ENCODE peak calls at places on chromosomes 1 and 21, in six cellular contexts. One of them, this sample, is unnamed.
A peak's percentile ranks its signal among the peaks of the same experiment; 100 is the strongest.

GRCh38 chr1:145872421-145872891 is 13.2 kb downstream of the ANKRD35 start:
- DNase-seq in lung microvascular endothelial cell: no peak
- DNase-seq in T-helper 9 cell: no peak
- DNase-seq in Calu3: no peak
- DNase-seq in COR-L47: no peak
- DNase-seq in PC-9: no peak
- DNase-seq in this sample: no peak

GRCh38 chr1:243642936-243643335 is 207.1 kb downstream of the AKT3 start:
- DNase-seq in COR-L47: no peak
- DNase-seq in T-helper 9 cell: no peak
- DNase-seq in lung microvascular endothelial cell: peak; percentile 24
- DNase-seq in Calu3: no peak
- DNase-seq in PC-9: no peak
- DNase-seq in this sample: no peak

GRCh38 chr1:111052246-111052645 is 87.6 kb downstream of the DRAM2 start:
- DNase-seq in PC-9: peak; percentile 48
- DNase-seq in COR-L47: no peak
- DNase-seq in Calu3: no peak
- DNase-seq in lung microvascular endothelial cell: no peak
- DNase-seq in T-helper 9 cell: no peak
- DNase-seq in this sample: no peak

GRCh38 chr1:225525377-225525776 is 97.5 kb upstream of the LBR start:
- DNase-seq in lung microvascular endothelial cell: no peak
- DNase-seq in T-helper 9 cell: no peak
- DNase-seq in COR-L47: no peak
- DNase-seq in Calu3: no peak
- DNase-seq in PC-9: no peak
- DNase-seq in this sample: no peak

GRCh38 chr1:110677526-110677925 is 2.8 kb upstream of the KCNA3 start:
- DNase-seq in T-helper 9 cell: no peak
- DNase-seq in PC-9: no peak
- DNase-seq in COR-L47: no peak
- DNase-seq in lung microvascular endothelial cell: no peak
- DNase-seq in Calu3: no peak
- DNase-seq in this sample: no peak

GRCh38 chr21:42474043-42474831 is 21.8 kb downstream of the RSPH1 start:
- DNase-seq in Calu3: peak; percentile 76
- DNase-seq in lung microvascular endothelial cell: peak; percentile 22
- DNase-seq in COR-L47: peak; percentile 14
- DNase-seq in PC-9: peak; percentile 95
- DNase-seq in T-helper 9 cell: no peak
- DNase-seq in this sample: no peak

GRCh38 chr1:59116920-59117542 is 179.9 kb upstream of the FGGY start:
- DNase-seq in lung microvascular endothelial cell: no peak
- DNase-seq in COR-L47: no peak
- DNase-seq in Calu3: no peak
- DNase-seq in T-helper 9 cell: no peak
- DNase-seq in PC-9: no peak
- DNase-seq in this sample: no peak

GRCh38 chr1:117809764-117810163 is 119.7 kb downstream of the GDAP2 start:
- DNase-seq in PC-9: no peak
- DNase-seq in T-helper 9 cell: no peak
- DNase-seq in COR-L47: no peak
- DNase-seq in Calu3: no peak
- DNase-seq in lung microvascular endothelial cell: no peak
- DNase-seq in this sample: no peak

GRCh38 chr1:178580876-178581275 is 68.0 kb downstream of the TEX35 start:
- DNase-seq in T-helper 9 cell: no peak
- DNase-seq in lung microvascular endothelial cell: no peak
- DNase-seq in COR-L47: no peak
- DNase-seq in PC-9: no peak
- DNase-seq in Calu3: no peak
- DNase-seq in this sample: no peak

GRCh38 chr1:49765034-49765433 is 258.7 kb downstream of the AGBL4 start:
- DNase-seq in T-helper 9 cell: no peak
- DNase-seq in lung microvascular endothelial cell: peak; percentile 63
- DNase-seq in Calu3: peak; percentile 22
- DNase-seq in PC-9: no peak
- DNase-seq in COR-L47: peak; percentile 14
- DNase-seq in this sample: no peak

GRCh38 chr21:26965567-26966359 is 1.1 kb downstream of the ADAMTS5 start:
- DNase-seq in COR-L47: peak; percentile 22
- DNase-seq in lung microvascular endothelial cell: no peak
- DNase-seq in PC-9: no peak
- DNase-seq in Calu3: no peak
- DNase-seq in T-helper 9 cell: no peak
- DNase-seq in this sample: no peak

This sample was measured in NCI-H1092.